ENCODE peak calls at places on chromosome 15, in four cellular contexts. Z is Calu3, B is sigmoid colon, I is GM10248. R is an unnamed sample.

GRCh38 chr15:91522609-91523332 is 330.7 kb upstream of the SLCO3A1 start:
- DNase-seq in Z (peak; percentile 25), I (no peak), B (no peak), R (no peak)

GRCh38 chr15:83983634-83984458 is 251.7 kb upstream of the GOLGA6L4 start:
- DNase-seq in I (peak; percentile 46), B (no peak), Z (no peak), R (no peak)

GRCh38 chr15:90419738-90420487 is 31.9 kb downstream of the IQGAP1 start:
- DNase-seq in I (no peak), Z (no peak), B (no peak), R (no peak)

GRCh38 chr15:80549712-80550111 is 145.4 kb upstream of the ABHD17C start:
- DNase-seq in I (no peak), B (no peak), Z (no peak), R (no peak)

GRCh38 chr15:87746333-87746732 is 510.2 kb downstream of the NTRK3 start:
- DNase-seq in B (no peak), I (no peak), Z (no peak), R (no peak)

GRCh38 chr15:48395532-48396011 is 64.3 kb downstream of the DUT start:
- DNase-seq in I (no peak), Z (no peak), B (peak; percentile 88), R (no peak)

GRCh38 chr15:48748535-48748934 is 62.3 kb downstream of the CEP152 start:
- DNase-seq in Z (no peak), B (no peak), I (no peak), R (no peak)

GRCh38 chr15:51493892-51494291 is 128.7 kb downstream of the DMXL2 start:
- DNase-seq in Z (no peak), B (no peak), I (no peak), R (peak; percentile 15)

GRCh38 chr15:85733415-85733814 is 61.3 kb downstream of the KLHL25 start:
- DNase-seq in I (no peak), B (no peak), Z (no peak), R (no peak)

GRCh38 chr15:64507293-64507802 is 47.0 kb downstream of the ZNF609 start:
- DNase-seq in Z (peak; percentile 56), B (peak; percentile 84), I (peak; percentile 60), R (no peak)

GRCh38 chr15:38853608-38854007 is 289.0 kb upstream of the RASGRP1 start:
- DNase-seq in B (no peak), Z (peak; percentile 34), I (peak; percentile 15), R (no peak)

GRCh38 chr15:84603630-84604379 is 3.0 kb downstream of the ZSCAN2 start:
- DNase-seq in I (no peak), B (no peak), Z (no peak), R (no peak)

GRCh38 chr15:90710436-90710835 is 6.7 kb upstream of the BLM start:
- DNase-seq in Z (no peak), I (no peak), B (no peak), R (no peak)

GRCh38 chr15:40803688-40804087 is 3.2 kb upstream of the ZFYVE19 start:
- DNase-seq in Z (no peak), B (no peak), I (no peak), R (no peak)

GRCh38 chr15:84151205-84151931 is 84.2 kb upstream of the GOLGA6L4 start:
- DNase-seq in I (no peak), B (peak; percentile 42), Z (no peak), R (no peak)

GRCh38 chr15:40923551-40923950 is 5.6 kb upstream of the DLL4 start:
- DNase-seq in I (no peak), B (no peak), Z (no peak), R (no peak)

GRCh38 chr15:64344651-64345262 is 11.2 kb downstream of the CSNK1G1 start:
- DNase-seq in Z (no peak), B (no peak), I (no peak), R (peak; percentile 14)

GRCh38 chr15:78314181-78314581 is 14.8 kb upstream of the SKIC8 start:
- DNase-seq in Z (no peak), B (peak; percentile 56), I (peak; percentile 10), R (no peak)

GRCh38 chr15:60379466-60380274 is 18.1 kb downstream of the ANXA2 start:
- DNase-seq in Z (peak; percentile 70), I (no peak), B (no peak), R (no peak)

GRCh38 chr15:53197426-53197839 is 407.3 kb upstream of the ONECUT1 start:
- DNase-seq in I (peak; percentile 65), B (peak; percentile 70), Z (peak; percentile 78), R (peak; percentile 14)

GRCh38 chr15:33226559-33227181 is 32.2 kb upstream of the FMN1 start:
- DNase-seq in Z (peak; percentile 3), B (no peak), I (no peak), R (peak; percentile 81)

GRCh38 chr15:82647045-82647834 is at the start of gene CPEB1:
- DNase-seq in I (peak; percentile 41), Z (peak; percentile 62), B (peak; percentile 88), R (no peak)

GRCh38 chr15:74451861-74452835 is 8.8 kb downstream of the UBL7 start:
- DNase-seq in B (no peak), I (no peak), Z (no peak), R (no peak)

GRCh38 chr15:49953421-49953820 is 165.6 kb downstream of the ATP8B4 start:
- DNase-seq in I (no peak), B (no peak), Z (no peak), R (no peak)

GRCh38 chr15:49742381-49742780 is 121.5 kb downstream of the DTWD1 start:
- DNase-seq in B (no peak), I (no peak), Z (no peak), R (no peak)

GRCh38 chr15:47945869-47946666 is 174.7 kb upstream of the SLC24A5 start:
- DNase-seq in B (no peak), Z (no peak), I (no peak), R (no peak)

DNA sequence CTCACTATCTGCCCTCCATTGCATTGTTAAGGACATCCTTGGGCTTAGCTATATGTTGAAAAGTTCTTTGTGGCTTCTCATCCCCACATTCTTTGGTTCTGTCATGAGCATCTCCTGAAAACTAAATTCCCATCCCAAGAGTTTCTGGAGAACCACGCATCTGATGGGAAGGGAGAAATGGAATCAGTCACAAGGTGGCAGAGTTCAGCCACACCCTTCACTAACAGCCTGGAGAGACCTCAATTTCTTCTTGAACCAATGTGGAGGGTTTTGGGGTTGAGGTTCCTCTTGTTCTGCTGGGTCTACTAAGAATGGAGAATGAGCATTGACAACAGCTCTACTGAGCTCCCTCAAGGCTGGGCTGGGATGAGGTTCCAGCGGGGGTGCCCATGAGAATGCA is 15.6 kb upstream of the MAGEL2 start:
- DNase-seq in I (no peak), B (no peak), Z (no peak), R (no peak)
- TF ChIP-seq CTCF in I (no peak), B (no peak), Z (no peak), R (peak; percentile 35)

DNA sequence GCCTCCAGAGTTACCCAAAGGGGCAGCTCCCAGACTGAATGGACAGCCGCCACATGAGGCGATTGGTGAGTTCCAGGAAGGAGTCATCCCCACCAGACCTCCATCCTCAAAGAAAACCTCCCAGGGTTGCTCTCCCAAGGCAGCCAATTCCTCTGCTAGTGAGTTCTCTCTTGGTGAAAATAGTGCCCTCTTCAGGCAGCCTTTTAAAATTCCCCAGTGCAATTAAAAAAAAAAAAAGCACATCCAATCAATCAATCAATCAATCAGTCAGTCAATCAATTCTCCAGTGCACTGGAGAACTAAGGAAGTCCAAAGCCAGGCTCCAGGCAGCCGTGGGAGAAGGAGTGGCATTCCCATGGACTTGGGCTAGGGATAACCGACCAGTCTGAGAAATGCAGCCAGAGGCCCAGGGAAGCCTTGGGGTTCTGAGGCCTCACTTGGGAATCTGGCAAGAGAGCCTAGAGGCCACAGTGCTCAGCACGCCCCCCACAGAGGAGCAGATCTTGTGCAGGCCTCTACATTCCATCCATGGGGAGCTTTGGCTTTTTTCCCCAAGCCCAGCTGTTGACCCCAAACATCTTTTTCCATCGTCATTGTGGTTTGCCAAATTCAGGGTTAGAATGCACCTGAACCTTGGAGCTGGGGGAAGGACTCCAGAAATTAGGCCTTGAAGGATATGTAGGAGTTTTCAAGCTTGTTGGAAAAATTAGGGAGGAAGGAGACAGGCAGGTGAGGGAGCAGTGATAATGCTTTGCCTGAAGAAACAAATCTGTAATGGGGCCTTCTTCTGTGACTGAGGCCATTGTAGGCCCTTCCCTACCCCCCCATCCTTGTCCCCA is 4.8 kb downstream of the PAQR5 start:
- DNase-seq in Z (no peak), I (no peak), B (no peak), R (no peak)
- TF ChIP-seq CTCF in Z (no peak), I (no peak), B (no peak), R (no peak)

DNA sequence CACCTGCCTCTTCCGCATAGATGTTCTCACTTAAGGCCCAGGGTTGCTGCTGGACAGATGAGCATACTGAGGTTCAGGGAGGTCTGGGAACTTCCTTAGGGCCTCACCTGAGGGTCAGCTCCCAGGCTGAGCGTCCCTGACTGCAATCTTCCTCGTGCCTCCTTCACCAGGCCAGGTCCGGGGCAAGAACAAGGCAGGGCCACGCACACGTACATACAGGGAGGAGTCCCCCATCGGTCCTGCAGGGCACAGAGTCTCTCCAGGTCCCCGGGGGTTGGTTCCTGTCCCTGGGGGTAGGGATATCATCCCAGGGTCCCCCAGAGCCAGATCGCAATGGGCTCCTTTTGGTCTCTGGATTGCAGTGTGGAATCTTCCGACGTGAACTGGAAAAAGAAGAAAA is 130.1 kb downstream of the LRRK1 start:
- DNase-seq in Z (no peak), I (no peak), B (peak; percentile 53), R (no peak)
- TF ChIP-seq CTCF in Z (no peak), I (no peak), B (no peak), R (no peak)

DNA sequence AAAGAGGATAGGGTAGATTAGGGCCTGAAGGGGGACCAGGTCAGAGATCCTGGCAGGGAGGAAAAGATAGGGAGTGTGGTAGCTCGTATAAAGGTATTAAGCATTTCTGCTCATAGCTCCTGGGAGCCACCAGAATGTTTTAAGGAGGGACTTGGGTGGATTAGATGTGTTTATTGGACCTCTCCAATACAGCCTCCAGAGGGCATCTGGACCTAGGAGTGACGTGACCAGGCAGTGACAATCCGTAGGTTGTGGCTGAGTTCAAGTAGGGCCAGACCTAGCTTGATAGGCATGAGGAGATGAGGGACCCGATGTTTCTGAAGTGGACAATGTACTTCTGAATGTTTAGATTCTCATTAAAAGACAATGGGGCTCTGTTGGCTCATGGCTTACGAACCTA is 435.2 kb downstream of the MCTP2 start:
- DNase-seq in Z (no peak), B (no peak), I (no peak), R (no peak)
- TF ChIP-seq CTCF in Z (no peak), B (no peak), I (no peak), R (no peak)

DNA sequence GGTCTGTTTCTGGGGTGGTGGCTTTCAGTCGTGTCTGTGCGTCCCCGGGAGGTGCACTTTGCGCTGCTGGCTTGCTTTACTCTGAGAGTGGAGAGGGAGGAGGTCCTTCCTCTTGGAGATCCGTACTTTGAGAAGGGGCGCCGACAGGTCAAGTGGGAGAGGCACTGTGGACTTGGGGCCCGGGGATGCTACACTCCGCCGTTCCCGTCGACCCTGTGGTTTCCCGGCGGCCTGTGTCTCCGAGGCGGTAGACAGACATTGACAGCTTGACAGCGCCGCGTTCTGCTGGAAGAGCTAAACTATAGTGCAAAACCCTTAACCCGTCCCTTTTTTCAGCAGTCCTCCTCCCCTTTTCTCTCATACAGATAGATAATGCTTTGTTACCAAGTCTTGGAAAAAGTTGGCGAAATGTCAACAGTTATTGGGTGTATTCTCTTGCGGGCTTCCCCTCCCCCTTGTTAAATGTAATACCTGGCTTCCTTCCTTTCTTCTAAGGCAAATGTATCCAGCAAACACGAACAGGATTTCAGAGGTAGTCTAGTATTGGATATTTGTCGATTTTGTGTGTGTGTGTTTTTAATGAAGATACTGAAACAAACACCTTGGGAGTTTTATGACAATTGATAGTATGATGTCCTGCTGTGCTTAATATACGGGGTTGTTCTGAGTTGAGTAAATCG is 6.6 kb downstream of the TPM1 start:
- DNase-seq in I (peak; percentile 26), Z (peak; percentile 74), B (peak; percentile 81), R (peak; percentile 70)
- TF ChIP-seq CTCF in I (no peak), Z (no peak), B (no peak), R (peak; percentile 37)

R was measured in LNCaP clone FGC.